ENCODE peak calls at places on chromosomes 1 and 21, in six cellular contexts. F is GM03348, L is NCI-H345, U is endothelial cell, O is brain microvascular endothelial cell, M is renal cortical epithelial cell. I is an unnamed sample.

GRCh38 chr21:45143855-45144254 is 69.5 kb downstream of the ADARB1 start:
- DNase-seq in F (no peak), U (no peak), M (no peak), L (no peak), O (no peak), I (no peak)

GRCh38 chr1:102588536-102588935 is 519.8 kb downstream of the COL11A1 start:
- DNase-seq in M (no peak), U (no peak), F (peak), L (peak), O (no peak), I (no peak)

GRCh38 chr1:225596152-225596551 is 56.8 kb downstream of the ENAH start:
- DNase-seq in L (no peak), M (no peak), O (no peak), F (no peak), U (no peak), I (no peak)

GRCh38 chr21:35503646-35504045 is 454.5 kb upstream of the RUNX1 start:
- DNase-seq in U (no peak), L (no peak), O (no peak), M (no peak), F (peak), I (no peak)

GRCh38 chr1:6832789-6833188 is 47.5 kb downstream of the CAMTA1 start:
- DNase-seq in L (peak), M (no peak), O (no peak), U (no peak), F (no peak), I (no peak)

GRCh38 chr1:212234431-212235298 is 50.5 kb upstream of the PPP2R5A start:
- DNase-seq in O (peak), L (peak), U (no peak), M (peak), F (peak), I (no peak)

GRCh38 chr1:117076648-117077047 is 16.5 kb downstream of the TTF2 start:
- DNase-seq in O (no peak), L (no peak), F (no peak), U (no peak), M (no peak), I (no peak)

GRCh38 chr1:228891134-228892034 is 156.1 kb downstream of the RHOU start:
- DNase-seq in L (no peak), O (no peak), F (no peak), M (no peak), U (no peak), I (no peak)

GRCh38 chr1:112877741-112878140 is 78.3 kb downstream of the SLC16A1 start:
- DNase-seq in O (no peak), U (no peak), M (no peak), L (no peak), F (no peak), I (no peak)